ENCODE peak calls at places on chromosomes 16 and 17, in nine cellular contexts. L, P, J, R, Z, C, O, E and B are unnamed samples. For H3K4me1 and H3K9me3, the result is how much of the 10 kb centered on the place peaks cover.

GRCh38 chr16:65355706-65356105 is 233.8 kb upstream of the CDH11 start:
- DNase-seq in L (no peak), P (no peak), J (no peak), R (no peak), Z (no peak), C (no peak), O (no peak), E (no peak), B (no peak)

GRCh38 chr17:34006126-34006525 is 249.0 kb upstream of the CCL2 start:
- DNase-seq in L (no peak), P (no peak), J (no peak), R (no peak), Z (no peak), C (no peak), O (no peak), E (no peak), B (no peak)

GRCh38 chr17:48192321-48192731 is 84.8 kb downstream of the SNX11 start:
- DNase-seq in L (no peak), P (no peak), J (no peak), R (no peak), Z (no peak), C (no peak), O (no peak), E (no peak), B (no peak)

GRCh38 chr16:64450170-64450569 is 671.7 kb downstream of the CDH11 start:
- DNase-seq in L (no peak), P (no peak), J (no peak), R (no peak), Z (no peak), C (no peak), O (no peak), E (no peak), B (no peak)

GRCh38 chr16:54197758-54198157 is 88.8 kb downstream of the IRX3 start:
- DNase-seq in L (no peak), P (no peak), J (no peak), R (no peak), Z (no peak), C (no peak), O (no peak), E (no peak), B (no peak)

GRCh38 chr16:48971571-48972071 is 310.0 kb downstream of the CBLN1 start:
- DNase-seq in L (no peak), P (no peak), J (no peak), R (no peak), Z (no peak), C (no peak), O (no peak), E (no peak), B (no peak)

GRCh38 chr17:17343160-17343735 is 40.1 kb downstream of the NT5M start:
- DNase-seq in L (no peak), P (no peak), J (no peak), R (no peak), Z (no peak), C (no peak), O (no peak), E (no peak), B (no peak)

GRCh38 chr17:6712058-6712853 is 913 bp downstream of the SLC13A5 start:
- DNase-seq in L (no peak), P (no peak), J (no peak), R (no peak), Z (no peak), C (no peak), O (peak), E (no peak), B (peak)

GRCh38 chr16:85113913-85114312 is 1.6 kb upstream of the CIBAR2 start:
- DNase-seq in L (no peak), P (no peak), J (no peak), R (no peak), Z (no peak), C (no peak), O (no peak), E (no peak), B (no peak)

GRCh38 chr17:81976332-81977210 is 858 bp upstream of the ASPSCR1 start:
- DNase-seq in L (no peak), P (peak), J (no peak), R (peak), Z (no peak), C (no peak), O (peak), E (no peak), B (peak)

GRCh38 chr17:78998311-78999055 is 11.1 kb downstream of the CANT1 start:
- DNase-seq in L (peak), P (peak), J (no peak), R (peak), Z (no peak), C (no peak), O (peak), E (no peak), B (peak)

GRCh38 chr16:21950782-21951521 is 2.2 kb upstream of the UQCRC2 start:
- DNase-seq in L (no peak), P (no peak), J (no peak), R (no peak), Z (peak), C (no peak), O (no peak), E (no peak), B (peak)

GRCh38 chr16:27452569-27453475 is 50.8 kb downstream of the IL21R start:
- DNase-seq in L (no peak), P (no peak), J (no peak), R (no peak), Z (no peak), C (no peak), O (no peak), E (no peak), B (no peak)

GRCh38 chr17:71511266-71511995 is 609.4 kb upstream of the SOX9 start:
- DNase-seq in L (no peak), P (no peak), J (no peak), R (no peak), Z (no peak), C (no peak), O (no peak), E (no peak), B (no peak)

GRCh38 chr17:28347261-28347891 is 10.0 kb downstream of the POLDIP2 start:
- DNase-seq in L (no peak), P (no peak), J (no peak), R (no peak), Z (no peak), C (no peak), O (peak), E (no peak), B (peak)

GRCh38 chr16:57226701-57227621 is 18.1 kb upstream of the ARL2BP start:
- DNase-seq in L (no peak), P (no peak), J (no peak), R (no peak), Z (no peak), C (no peak), O (no peak), E (no peak), B (no peak)

GRCh38 chr16:11619327-11619851 is 32.7 kb upstream of the LITAF start:
- DNase-seq in L (no peak), P (no peak), J (no peak), R (no peak), Z (no peak), C (no peak), O (no peak), E (no peak), B (no peak)

GRCh38 chr16:59991171-59991570 is 1257.1 kb upstream of the GOT2 start:
- DNase-seq in L (no peak), P (no peak), J (no peak), R (no peak), Z (no peak), C (no peak), O (no peak), E (no peak), B (no peak)

GRCh38 chr16:84449156-84450140 is 55.0 kb downstream of the MEAK7 start:
- DNase-seq in L (peak), P (no peak), J (no peak), R (peak), Z (no peak), C (no peak), O (no peak), E (no peak), B (no peak)

GRCh38 chr16:3182608-3183444 is 5.2 kb upstream of the OR1F1 start:
- DNase-seq in L (no peak), P (no peak), J (no peak), R (peak), Z (peak), C (no peak), O (no peak), E (no peak), B (no peak)

GRCh38 chr17:38587193-38587592 is 18.6 kb downstream of the SRCIN1 start:
- DNase-seq in L (no peak), P (no peak), J (no peak), R (no peak), Z (no peak), C (no peak), O (no peak), E (no peak), B (no peak)

GRCh38 chr16:23521037-23521743 is 10.9 kb upstream of the GGA2 start:
- DNase-seq in L (no peak), P (no peak), J (no peak), R (no peak), Z (no peak), C (no peak), O (no peak), E (no peak), B (no peak)

GRCh38 chr16:23521965-23522364 is 11.7 kb upstream of the GGA2 start:
- DNase-seq in L (no peak), P (no peak), J (no peak), R (no peak), Z (no peak), C (no peak), O (no peak), E (no peak), B (no peak)

GRCh38 chr16:23518435-23518891 is 8.2 kb upstream of the GGA2 start:
- DNase-seq in L (no peak), P (no peak), J (no peak), R (no peak), Z (no peak), C (no peak), O (no peak), E (no peak), B (no peak)

GRCh38 chr16:23520500-23520899 is 10.2 kb upstream of the GGA2 start:
- DNase-seq in L (no peak), P (no peak), J (no peak), R (no peak), Z (no peak), C (no peak), O (no peak), E (no peak), B (no peak)

GRCh38 chr16:23519282-23519681 is 9.0 kb upstream of the GGA2 start:
- DNase-seq in L (no peak), P (no peak), J (no peak), R (no peak), Z (peak), C (no peak), O (no peak), E (no peak), B (no peak)
- H3K4me1 ChIP-seq in L (under half), P (under half), J (under half), R (under half), Z (under half), C (under half), O (under half), E (under half), B (under half)

DNA sequence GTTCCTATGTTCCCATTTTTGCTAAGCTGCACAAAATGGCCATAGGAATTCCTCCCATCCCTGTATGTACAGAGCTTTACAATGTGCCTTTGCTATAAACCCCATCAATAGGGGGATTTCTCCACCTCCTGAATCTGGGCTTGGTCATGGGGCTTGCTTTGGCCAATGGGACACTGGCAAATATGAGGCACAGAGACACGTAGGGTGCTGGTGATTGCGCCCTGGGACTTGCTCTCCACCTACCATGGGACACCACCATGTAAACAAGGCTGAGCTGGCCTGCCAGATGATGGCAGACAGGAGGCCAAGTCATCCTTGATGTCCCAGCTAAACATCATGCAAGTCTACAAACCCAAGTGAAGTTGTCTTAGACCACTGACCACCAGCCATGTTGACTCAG is 15.3 kb upstream of the ALDH3A1 start:
- DNase-seq in L (no peak), P (no peak), J (no peak), R (no peak), Z (no peak), C (no peak), O (no peak), E (no peak), B (no peak)
- H3K9me3 ChIP-seq in L (under half), P (under half), J (under half), R (under half), Z (under half), C (under half), O (under half), E (under half), B (under half)

DNA sequence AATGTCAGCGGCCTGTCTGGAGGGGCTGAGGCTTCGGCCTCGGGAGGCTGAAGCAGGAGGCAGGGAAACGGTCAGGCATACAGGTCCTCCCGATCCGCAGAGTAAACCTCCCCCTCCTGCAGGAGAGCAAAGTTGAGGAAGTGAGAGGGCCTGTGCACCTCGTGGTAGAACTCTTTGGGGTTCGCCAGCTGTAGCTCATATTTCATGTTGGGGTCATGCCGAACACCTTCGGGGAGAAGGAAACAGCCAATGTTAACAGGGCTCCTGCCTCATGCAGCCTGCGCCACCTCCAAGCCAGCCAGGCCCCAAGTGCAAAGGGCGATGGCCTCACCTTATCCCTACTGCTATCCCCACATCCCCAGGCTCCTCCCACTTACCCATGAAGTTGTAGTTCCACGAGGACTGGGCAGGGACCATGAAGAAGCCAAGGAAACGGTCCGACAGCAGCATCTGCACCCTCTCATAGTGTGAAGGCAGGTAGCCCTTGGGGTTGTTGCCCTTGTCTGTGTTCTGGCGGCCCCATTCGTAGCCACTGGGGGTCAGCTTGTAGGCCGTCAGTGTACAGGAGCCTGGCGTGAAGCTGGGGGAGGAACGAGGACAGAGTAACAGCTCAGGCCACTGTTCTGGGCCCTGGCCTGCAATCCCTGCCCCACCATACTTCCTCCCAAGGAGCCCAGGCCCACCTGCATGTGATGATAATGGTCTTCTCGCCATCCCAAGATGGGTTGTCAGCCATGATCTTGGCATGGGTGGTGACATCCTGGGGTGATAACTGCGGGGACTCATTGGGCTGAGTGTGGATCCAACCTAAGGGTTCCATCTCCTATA is 1.3 kb upstream of the RILP start:
- DNase-seq in L (no peak), P (no peak), J (no peak), R (peak), Z (no peak), C (no peak), O (no peak), E (no peak), B (no peak)
- TF ChIP-seq POLR2A in L (no peak), P (no peak), J (no peak), R (peak), Z (no peak), C (no peak), O (no peak), E (no peak), B (no peak)

GRCh38 chr16:50684823-50685455 is 3.8 kb upstream of the SNX20 start:
- DNase-seq in L (no peak), P (no peak), J (no peak), R (no peak), Z (no peak), C (no peak), O (no peak), E (no peak), B (no peak)
- H3K4me1 ChIP-seq in L (under half), P (under half), J (under half), R (under half), Z (under half), C (under half), O (under half), E (under half), B (under half)

GRCh38 chr16:35210681-35211433 is 1751.4 kb downstream of the TP53TG3F start:
- DNase-seq in L (no peak), P (no peak), J (peak), R (no peak), Z (no peak), C (no peak), O (no peak), E (no peak), B (no peak)
- H3K9me3 ChIP-seq in L (under half), P (under half), J (under half), R (under half), Z (under half), C (under half), O (under half), E (under half), B (under half)

DNA sequence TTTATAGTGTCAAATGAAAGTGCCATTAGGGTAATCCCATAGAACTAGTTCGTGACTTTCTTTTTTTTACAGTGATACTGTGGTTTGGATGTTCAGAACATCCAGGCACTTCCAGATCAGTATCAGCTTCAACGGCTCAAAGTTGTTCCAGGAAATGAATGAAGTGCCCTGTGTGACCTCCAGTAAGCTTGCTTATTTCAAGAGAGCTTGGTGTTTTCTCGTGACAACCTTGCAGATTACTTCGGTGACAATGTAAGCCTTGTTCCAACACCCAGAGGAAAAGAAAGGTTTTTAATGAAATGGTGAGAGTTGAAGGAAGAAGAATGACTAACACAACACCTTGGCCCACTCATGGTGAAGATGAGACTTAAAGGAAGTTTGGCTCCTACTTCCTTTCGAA is 15.9 kb upstream of the KCNJ16 start:
- DNase-seq in L (no peak), P (no peak), J (no peak), R (no peak), Z (no peak), C (no peak), O (no peak), E (no peak), B (no peak)
- TF ChIP-seq POLR2A in L (no peak), P (no peak), J (no peak), R (no peak), Z (no peak), C (no peak), O (no peak), E (no peak), B (no peak)